ENCODE peak calls at places on chromosomes 6 and 20, in four cellular contexts. T is AG04450, F is AG08395, G is epithelial cell of esophagus. L is an unnamed sample.

GRCh38 chr20:53621482-53622246 is 28.0 kb upstream of the ZNF217 start:
- DNase-seq in T (no peak), F (peak), G (peak), L (peak)

GRCh38 chr6:161169690-161170089 is 104.2 kb downstream of the AGPAT4 start:
- DNase-seq in T (no peak), F (peak), G (peak), L (no peak)

GRCh38 chr6:37269105-37269504 is 11.2 kb upstream of the TMEM217 start:
- DNase-seq in T (no peak), F (no peak), G (no peak), L (no peak)

GRCh38 chr20:22861990-22862389 is 173.1 kb upstream of the SSTR4 start:
- DNase-seq in T (no peak), F (no peak), G (peak), L (no peak)

GRCh38 chr20:23165307-23165750 is 79.2 kb upstream of the CD93 start:
- DNase-seq in T (no peak), F (no peak), G (no peak), L (no peak)

GRCh38 chr20:63128367-63128766 is 87.6 kb downstream of the YTHDF1 start:
- DNase-seq in T (no peak), F (no peak), G (no peak), L (no peak)

GRCh38 chr6:39887692-39888450 is 46.4 kb downstream of the MOCS1 start:
- DNase-seq in T (peak), F (peak), G (no peak), L (peak)

GRCh38 chr6:78605909-78606446 is 261.4 kb upstream of the IRAK1BP1 start:
- DNase-seq in T (peak), F (peak), G (peak), L (no peak)

GRCh38 chr6:43383021-43383667 is 13.7 kb upstream of the ZNF318 start:
- DNase-seq in T (peak), F (peak), G (peak), L (no peak)

GRCh38 chr6:5084787-5085637 is at the start of gene PPP1R3G:
- DNase-seq in T (no peak), F (peak), G (peak), L (peak)

GRCh38 chr6:70312165-70312564 is 9.3 kb upstream of the COL9A1 start:
- DNase-seq in T (peak), F (peak), G (peak), L (peak)

GRCh38 chr20:22762576-22763256 is 178.3 kb upstream of the FOXA2 start:
- DNase-seq in T (no peak), F (no peak), G (peak), L (peak)

GRCh38 chr6:5302995-5303622 is 41.8 kb downstream of the FARS2 start:
- DNase-seq in T (no peak), F (no peak), G (peak), L (peak)

GRCh38 chr20:50346372-50347347 is 156.0 kb downstream of the CEBPB start:
- DNase-seq in T (peak), F (peak), G (peak), L (no peak)

GRCh38 chr6:43616728-43617472 is 12.2 kb downstream of the GTPBP2 start:
- DNase-seq in T (no peak), F (no peak), G (no peak), L (no peak)

GRCh38 chr6:35596448-35597442 is 84.0 kb upstream of the TULP1 start:
- DNase-seq in T (peak), F (peak), G (peak), L (no peak)

GRCh38 chr6:142537612-142538478 is 236.0 kb downstream of the ADGRG6 start:
- DNase-seq in T (no peak), F (no peak), G (peak), L (peak)

GRCh38 chr6:31471711-31472110 is 26.2 kb upstream of the MICB start:
- DNase-seq in T (no peak), F (no peak), G (no peak), L (no peak)